ENCODE peak calls at places on chromosomes 16 and 17, in six cellular contexts. E, D, H, W, K and U are unnamed samples.

GRCh38 chr17:45129940-45130639 is 2.2 kb downstream of the PLCD3 start:
- DNase-seq in E (no peak), D (no peak), H (no peak), W (peak), K (peak), U (no peak)

GRCh38 chr17:45311762-45312476 is 4.9 kb downstream of the MAP3K14 start:
- DNase-seq in E (peak), D (no peak), H (peak), W (peak), K (peak), U (no peak)

GRCh38 chr16:24970708-24971107 is 44.5 kb downstream of the ARHGAP17 start:
- DNase-seq in E (no peak), D (no peak), H (no peak), W (no peak), K (no peak), U (no peak)

GRCh38 chr17:31754239-31754945 is 104.7 kb downstream of the COPRS start:
- DNase-seq in E (peak), D (peak), H (peak), W (no peak), K (peak), U (peak)

GRCh38 chr17:62163847-62164246 is 98.8 kb upstream of the MED13 start:
- DNase-seq in E (no peak), D (no peak), H (no peak), W (no peak), K (peak), U (no peak)

GRCh38 chr16:14560523-14560922 is 69.5 kb downstream of the PARN start:
- DNase-seq in E (no peak), D (peak), H (no peak), W (peak), K (no peak), U (no peak)

GRCh38 chr17:10875984-10876555 is 38.2 kb upstream of the PIRT start:
- DNase-seq in E (peak), D (peak), H (peak), W (peak), K (peak), U (no peak)

GRCh38 chr16:85428168-85428898 is 184.8 kb upstream of the GSE1 start:
- DNase-seq in E (no peak), D (peak), H (peak), W (peak), K (peak), U (no peak)

GRCh38 chr17:73227379-73227778 is 34.3 kb downstream of the CPSF4L start:
- DNase-seq in E (no peak), D (no peak), H (no peak), W (no peak), K (no peak), U (no peak)

DNA sequence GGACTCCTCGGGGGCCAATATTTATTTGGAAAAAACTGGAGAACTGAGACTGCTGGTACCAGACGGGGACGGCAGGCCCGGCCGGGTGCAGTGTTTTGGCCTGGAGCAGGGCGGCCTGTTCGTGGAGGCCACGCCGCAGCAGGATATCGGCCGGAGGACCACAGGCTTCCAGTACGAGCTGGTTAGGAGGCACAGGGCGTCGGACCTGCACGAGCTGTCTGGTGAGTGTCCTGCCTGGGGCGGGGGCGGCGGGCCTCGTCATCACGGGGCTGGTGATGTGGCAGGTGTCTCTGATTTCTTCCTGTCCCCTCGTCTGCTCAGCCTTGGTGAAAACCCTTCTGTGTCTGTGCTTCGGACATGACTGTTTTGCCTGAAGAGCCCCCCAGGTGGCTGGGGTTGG is 5.7 kb downstream of the METRNL start:
- DNase-seq in E (no peak), D (no peak), H (no peak), W (no peak), K (no peak), U (no peak)
- H3K4me3 ChIP-seq in E (peak), D (no peak), H (no peak), W (no peak), K (no peak), U (no peak)

DNA sequence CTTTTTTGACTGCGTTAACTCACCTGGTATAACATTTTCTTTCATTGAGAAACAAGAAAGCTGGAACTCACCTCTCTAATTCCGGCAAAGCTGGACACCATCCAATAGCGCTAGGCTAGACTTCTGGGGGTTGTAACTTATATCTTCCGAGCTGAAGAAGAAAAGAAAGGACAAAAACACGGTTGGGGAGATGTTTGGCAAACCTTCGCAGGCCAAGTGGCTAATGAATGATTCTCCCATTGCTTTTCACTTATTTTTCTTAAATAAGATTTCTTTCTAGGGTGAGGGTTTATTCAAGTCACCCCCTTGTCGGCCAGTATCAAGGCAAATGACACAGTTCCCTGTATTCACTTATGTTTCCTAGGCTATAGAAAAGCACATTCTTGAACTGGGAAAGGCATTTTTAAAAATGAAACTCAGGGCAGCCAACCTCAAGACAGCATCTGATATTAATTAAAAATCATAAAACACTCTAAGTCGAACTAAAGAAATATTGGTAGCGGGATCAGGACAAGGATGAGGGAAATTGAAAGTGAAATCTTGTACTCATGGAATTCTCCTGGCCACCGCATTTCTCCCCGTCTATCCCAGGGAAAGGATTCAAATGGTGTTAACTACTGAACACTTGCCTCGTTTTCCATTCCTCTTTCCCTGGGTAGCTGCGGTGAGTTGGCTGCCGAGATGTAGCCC is 95.9 kb upstream of the ZFHX3 start:
- DNase-seq in E (peak), D (peak), H (no peak), W (no peak), K (no peak), U (no peak)
- H3K4me3 ChIP-seq in E (peak), D (peak), H (peak), W (no peak), K (no peak), U (peak)

DNA sequence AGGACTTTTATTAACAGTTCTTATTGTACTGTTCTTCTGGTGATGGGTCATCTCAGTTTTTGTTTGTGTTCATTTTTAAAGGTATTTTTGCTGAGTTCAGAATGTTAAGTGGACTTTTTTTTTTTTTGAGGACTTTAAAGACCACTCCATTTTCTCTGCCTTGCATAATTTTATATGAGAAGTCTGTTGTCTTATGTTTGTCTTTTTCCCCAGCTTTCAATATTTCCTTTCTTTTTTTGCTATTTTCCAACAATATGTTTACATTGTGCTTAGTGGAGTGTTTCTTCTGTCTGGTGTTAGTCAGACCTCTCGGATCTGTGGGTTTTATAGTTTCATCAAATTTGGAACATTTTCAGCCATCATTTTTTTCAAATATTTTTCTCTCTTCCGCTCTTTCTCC is 290.0 kb upstream of the TNRC6C start:
- DNase-seq in E (no peak), D (no peak), H (no peak), W (no peak), K (no peak), U (no peak)
- H3K4me3 ChIP-seq in E (no peak), D (no peak), H (no peak), W (no peak), K (no peak), U (no peak)

DNA sequence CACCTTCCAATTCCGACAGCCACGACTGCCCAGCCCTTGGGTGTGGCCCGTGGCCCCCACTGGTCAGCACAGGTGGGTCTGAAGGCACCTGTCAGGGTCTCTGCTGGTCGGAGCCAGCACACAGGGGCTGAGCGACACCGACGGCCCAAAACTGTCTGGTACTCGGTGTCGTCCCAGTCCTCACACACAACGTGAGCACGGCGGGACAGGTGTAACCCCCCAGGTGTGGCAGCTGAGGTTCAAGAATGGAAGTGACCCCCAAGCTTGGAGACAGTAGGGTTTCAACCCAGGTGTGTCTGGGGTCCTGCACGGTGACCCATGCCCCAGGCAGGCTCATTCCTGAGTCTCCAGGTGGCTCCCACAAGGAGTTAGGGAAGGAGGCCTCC is 1.0 kb downstream of the GALNS start:
- DNase-seq in E (no peak), D (no peak), H (no peak), W (no peak), K (no peak), U (no peak)
- H3K4me3 ChIP-seq in E (peak), D (peak), H (peak), W (no peak), K (peak), U (peak)

DNA sequence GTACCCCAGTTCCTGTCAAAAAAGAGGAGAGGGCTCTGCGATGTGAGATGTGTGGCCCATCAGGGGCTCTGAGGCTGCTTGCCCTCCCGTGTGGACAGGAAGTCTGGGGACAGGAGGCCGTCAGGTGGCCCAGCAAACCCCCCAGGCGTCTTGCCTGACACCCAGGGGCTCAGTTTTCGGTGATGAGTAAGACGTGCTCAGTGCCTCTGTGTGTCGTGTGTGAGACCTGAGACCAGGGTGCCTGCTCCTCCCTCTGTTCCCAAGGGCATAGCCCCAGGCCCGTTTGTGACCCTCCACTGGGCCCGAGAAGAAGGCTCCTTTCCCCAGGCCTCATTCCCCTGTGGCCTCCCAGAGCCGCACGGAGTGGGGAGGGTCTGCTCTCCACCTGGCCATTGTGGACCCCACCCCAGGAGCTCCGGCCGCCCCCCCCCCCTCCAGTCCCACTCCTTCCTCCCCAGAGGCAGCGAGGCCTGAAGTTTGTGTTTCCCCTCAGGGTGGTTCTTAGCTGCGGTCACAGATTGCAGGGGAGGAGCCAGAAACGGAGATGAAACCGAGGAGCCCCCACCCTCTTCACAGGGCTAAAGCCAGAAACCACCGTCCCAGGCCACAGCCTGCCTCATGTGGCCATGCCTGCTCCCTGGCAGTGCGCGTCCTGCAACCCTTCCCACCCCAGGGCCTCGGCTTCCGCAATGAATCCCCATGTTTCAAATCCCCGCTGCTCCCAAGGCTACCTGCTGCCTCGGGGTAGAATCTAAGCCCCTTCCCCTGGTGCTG is 4.9 kb upstream of the ACTG1 start:
- DNase-seq in E (no peak), D (no peak), H (no peak), W (no peak), K (no peak), U (no peak)
- H3K4me3 ChIP-seq in E (peak), D (no peak), H (peak), W (no peak), K (no peak), U (no peak)

GRCh38 chr16:88768041-88768876 is 16.8 kb downstream of the PIEZO1 start:
- DNase-seq in E (peak), D (peak), H (no peak), W (peak), K (no peak), U (no peak)

GRCh38 chr16:88767546-88767945 is 17.5 kb downstream of the PIEZO1 start:
- DNase-seq in E (no peak), D (no peak), H (no peak), W (no peak), K (no peak), U (no peak)

GRCh38 chr16:88769617-88770458 is 15.2 kb downstream of the PIEZO1 start:
- DNase-seq in E (no peak), D (no peak), H (no peak), W (no peak), K (peak), U (no peak)

GRCh38 chr16:88764913-88765349 is 20.1 kb downstream of the PIEZO1 start:
- DNase-seq in E (no peak), D (no peak), H (peak), W (no peak), K (peak), U (no peak)

DNA sequence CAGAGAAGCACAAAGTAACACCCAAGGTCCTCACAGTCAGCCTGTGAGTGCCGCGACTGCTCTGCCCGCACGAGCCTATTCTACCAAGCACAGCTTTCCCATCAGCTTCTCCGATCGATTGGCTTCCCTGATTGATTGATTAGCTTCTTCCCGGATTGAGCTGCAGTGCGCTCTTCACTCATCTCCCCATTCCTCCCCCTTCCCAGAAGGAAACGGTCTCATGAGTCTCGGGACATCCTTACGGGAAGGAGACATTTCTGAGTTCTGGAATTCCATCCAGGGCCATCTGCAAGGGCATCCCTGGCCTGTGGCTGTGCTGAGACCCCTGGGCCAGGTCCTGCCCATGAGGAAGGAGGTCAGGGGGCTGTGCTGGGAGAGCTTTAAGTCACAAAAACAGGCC is 18.0 kb downstream of the PIEZO1 start:
- DNase-seq in E (no peak), D (no peak), H (no peak), W (no peak), K (no peak), U (no peak)
- H3K4me3 ChIP-seq in E (no peak), D (no peak), H (no peak), W (no peak), K (no peak), U (no peak)

DNA sequence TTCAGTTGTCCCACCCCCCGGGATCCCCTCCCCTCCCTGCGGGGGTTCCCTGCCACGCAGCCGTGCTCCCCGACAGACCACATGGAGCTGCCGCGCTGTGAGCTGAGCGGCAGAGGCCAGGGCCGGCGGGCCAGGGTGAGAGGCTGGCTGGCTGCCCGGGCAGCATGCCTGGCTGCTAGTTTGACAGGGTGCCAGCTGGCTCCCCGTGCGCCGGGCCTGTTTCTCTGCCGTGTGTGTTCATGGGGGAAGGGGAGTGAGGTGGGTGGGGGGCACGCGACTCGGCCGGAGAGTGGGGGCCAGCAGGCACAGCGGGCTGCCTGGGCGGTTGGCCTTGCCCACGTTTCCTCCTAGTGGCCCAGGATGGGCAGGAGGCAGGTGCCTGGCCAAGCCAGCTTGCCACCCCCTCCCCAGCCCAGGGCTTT is 34.1 kb downstream of the BAHCC1 start:
- DNase-seq in E (peak), D (peak), H (peak), W (peak), K (peak), U (no peak)
- H3K4me3 ChIP-seq in E (no peak), D (no peak), H (no peak), W (no peak), K (no peak), U (no peak)

GRCh38 chr17:35053204-35053603 is 10.3 kb downstream of the RFFL start:
- DNase-seq in E (no peak), D (no peak), H (no peak), W (no peak), K (no peak), U (no peak)

GRCh38 chr17:35051183-35051578 is 12.3 kb downstream of the RFFL start:
- DNase-seq in E (no peak), D (no peak), H (no peak), W (peak), K (no peak), U (no peak)

GRCh38 chr17:35051579-35052239 is 11.8 kb downstream of the RFFL start:
- DNase-seq in E (peak), D (no peak), H (peak), W (no peak), K (no peak), U (no peak)

GRCh38 chr17:35052240-35052608 is 11.3 kb downstream of the RFFL start:
- DNase-seq in E (peak), D (no peak), H (peak), W (no peak), K (no peak), U (peak)

GRCh38 chr17:35052780-35053179 is 10.7 kb downstream of the RFFL start:
- DNase-seq in E (no peak), D (no peak), H (no peak), W (no peak), K (no peak), U (no peak)
- H3K4me3 ChIP-seq in E (no peak), D (no peak), H (no peak), W (no peak), K (no peak), U (no peak)

GRCh38 chr16:49482690-49483089 is 109.1 kb downstream of the C16orf78 start:
- DNase-seq in E (no peak), D (no peak), H (no peak), W (no peak), K (no peak), U (no peak)

GRCh38 chr16:49484936-49485335 is 111.3 kb downstream of the C16orf78 start:
- DNase-seq in E (no peak), D (no peak), H (no peak), W (no peak), K (no peak), U (no peak)

GRCh38 chr16:49483251-49483650 is 109.6 kb downstream of the C16orf78 start:
- DNase-seq in E (no peak), D (no peak), H (no peak), W (no peak), K (no peak), U (no peak)

GRCh38 chr16:49484454-49484853 is 110.8 kb downstream of the C16orf78 start:
- DNase-seq in E (no peak), D (peak), H (no peak), W (peak), K (no peak), U (no peak)

GRCh38 chr16:49483651-49484451 is 110.2 kb downstream of the C16orf78 start:
- DNase-seq in E (no peak), D (no peak), H (no peak), W (no peak), K (no peak), U (no peak)
- H3K4me3 ChIP-seq in E (no peak), D (no peak), H (no peak), W (no peak), K (no peak), U (no peak)

GRCh38 chr17:3688852-3689261 is 7.1 kb downstream of the P2RX5 start:
- DNase-seq in E (no peak), D (no peak), H (no peak), W (no peak), K (no peak), U (no peak)
- H3K4me3 ChIP-seq in E (no peak), D (no peak), H (no peak), W (no peak), K (no peak), U (no peak)